ENCODE peak calls at places on chromosomes 5 and 9, in six cellular contexts. C is heart left ventricle, Z is esophagus squamous epithelium, T is thyroid gland, N is right lobe of liver, G is ovary. Q is an unnamed sample.

GRCh38 chr9:550267-550790 is 291.2 kb upstream of the DMRT1 start:
- DNase-seq in T (no peak), G (no peak), Z (no peak), C (no peak), N (no peak), Q (no peak)

GRCh38 chr5:117077142-117077541 is 502.5 kb upstream of the SEMA6A start:
- DNase-seq in Z (no peak), C (no peak), G (no peak), T (no peak), N (no peak), Q (no peak)

GRCh38 chr9:19925674-19926503 is 137.1 kb upstream of the SLC24A2 start:
- DNase-seq in Z (peak; percentile 8), C (peak; percentile 69), T (peak; percentile 65), N (peak; percentile 66), G (peak; percentile 68), Q (peak; percentile 64)

GRCh38 chr9:37466037-37466709 is 923 bp upstream of the ZBTB5 start:
- DNase-seq in T (peak; percentile 23), N (peak; percentile 73), G (peak; percentile 87), C (peak; percentile 80), Z (peak; percentile 14), Q (peak; percentile 65)

GRCh38 chr5:407801-408268 is 35.1 kb upstream of the EXOC3 start:
- DNase-seq in Z (no peak), T (no peak), C (peak; percentile 14), N (no peak), G (no peak), Q (no peak)

GRCh38 chr5:72477176-72477575 is 30.0 kb downstream of the ZNF366 start:
- DNase-seq in Z (no peak), N (no peak), C (no peak), T (no peak), G (no peak), Q (no peak)

GRCh38 chr5:159629158-159629557 is 287.1 kb upstream of the ADRA1B start:
- DNase-seq in C (no peak), T (no peak), Z (no peak), N (no peak), G (no peak), Q (no peak)

GRCh38 chr5:178450121-178450631 is 140.0 kb downstream of the COL23A1 start:
- DNase-seq in G (no peak), N (no peak), Z (no peak), C (no peak), T (no peak), Q (no peak)

GRCh38 chr5:6193315-6193714 is 185.0 kb downstream of the MED10 start:
- DNase-seq in C (no peak), T (no peak), N (no peak), G (no peak), Z (no peak), Q (no peak)

GRCh38 chr9:133106511-133107244 is 14.4 kb downstream of the RALGDS start:
- DNase-seq in Z (no peak), G (peak; percentile 28), T (no peak), N (no peak), C (peak; percentile 55), Q (no peak)

GRCh38 chr9:13127164-13127563 is 152.3 kb downstream of the MPDZ start:
- DNase-seq in N (no peak), G (no peak), T (no peak), C (no peak), Z (no peak), Q (no peak)

GRCh38 chr9:13128266-13128825 is 151.1 kb downstream of the MPDZ start:
- DNase-seq in C (no peak), N (no peak), Z (no peak), T (no peak), G (no peak), Q (no peak)

GRCh38 chr9:13131396-13131795 is 148.1 kb downstream of the MPDZ start:
- DNase-seq in G (no peak), T (no peak), C (no peak), Z (no peak), N (no peak), Q (no peak)

GRCh38 chr9:13131991-13132390 is 147.5 kb downstream of the MPDZ start:
- DNase-seq in N (no peak), T (no peak), G (no peak), Z (no peak), C (no peak), Q (no peak)
- TF ChIP-seq POLR2A in N (no peak), T (no peak), G (no peak), Z (no peak), C (no peak), Q (no peak)

DNA sequence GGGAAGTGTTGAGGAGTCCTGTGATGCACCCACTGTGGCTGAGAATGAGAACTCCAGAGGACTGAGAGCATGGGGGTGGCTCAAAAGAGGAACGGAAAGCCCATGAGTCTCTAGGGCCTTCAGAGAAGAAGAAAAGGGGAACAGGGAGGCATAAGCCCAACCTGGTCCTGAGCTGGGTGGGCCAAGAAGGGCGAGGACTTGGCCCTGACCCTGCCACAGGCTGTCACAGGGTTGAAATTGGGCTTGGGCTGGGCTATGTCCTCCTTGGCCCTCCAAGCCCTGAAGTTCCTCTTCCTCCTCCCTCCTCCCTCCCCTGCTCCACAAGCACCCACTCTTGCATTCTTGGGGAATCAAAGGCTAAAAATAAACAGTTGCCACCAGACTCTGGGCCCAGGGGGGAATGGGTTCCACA is 49.3 kb upstream of the PPARGC1B start:
- DNase-seq in Z (no peak), C (peak; percentile 74), N (peak; percentile 51), G (no peak), T (no peak), Q (peak; percentile 67)
- H3K27me3 ChIP-seq in Z (no peaks in the 10 kb centered on the region), C (no peaks in the 10 kb centered on the region), N (no peaks in the 10 kb centered on the region), G (no peaks in the 10 kb centered on the region), T (no peaks in the 10 kb centered on the region), Q (no peaks in the 10 kb centered on the region)

GRCh38 chr5:88860501-88860900 is 22.5 kb downstream of the MEF2C start:
- DNase-seq in Z (no peak), G (no peak), T (no peak), N (no peak), C (no peak), Q (no peak)
- TF ChIP-seq POLR2A in Z (no peak), G (no peak), T (no peak), N (no peak), C (no peak), Q (no peak)

GRCh38 chr9:111258209-111258877 is 71.7 kb downstream of the OR2K2 start:
- DNase-seq in N (no peak), T (no peak), Z (no peak), G (no peak), C (no peak), Q (no peak)
- H3K27me3 ChIP-seq in N (no peaks in the 10 kb centered on the region), T (no peaks in the 10 kb centered on the region), Z (no peaks in the 10 kb centered on the region), G (no peaks in the 10 kb centered on the region), C (no peaks in the 10 kb centered on the region), Q (no peaks in the 10 kb centered on the region)

GRCh38 chr9:120659209-120659608 is 55.1 kb downstream of the MEGF9 start:
- DNase-seq in Z (no peak), N (no peak), C (no peak), T (no peak), G (no peak), Q (no peak)

GRCh38 chr9:120663950-120664349 is 50.3 kb downstream of the MEGF9 start:
- DNase-seq in T (no peak), C (no peak), N (no peak), G (no peak), Z (no peak), Q (no peak)

GRCh38 chr9:120659617-120660169 is 54.6 kb downstream of the MEGF9 start:
- DNase-seq in G (no peak), N (no peak), Z (no peak), T (no peak), C (no peak), Q (no peak)

GRCh38 chr9:120663380-120663779 is 50.9 kb downstream of the MEGF9 start:
- DNase-seq in G (no peak), N (no peak), Z (no peak), C (no peak), T (no peak), Q (no peak)

GRCh38 chr9:120662513-120662912 is 51.8 kb downstream of the MEGF9 start:
- DNase-seq in G (no peak), T (no peak), C (no peak), Z (no peak), N (no peak), Q (no peak)
- TF ChIP-seq POLR2A in G (no peak), T (no peak), C (no peak), Z (no peak), N (no peak), Q (no peak)

DNA sequence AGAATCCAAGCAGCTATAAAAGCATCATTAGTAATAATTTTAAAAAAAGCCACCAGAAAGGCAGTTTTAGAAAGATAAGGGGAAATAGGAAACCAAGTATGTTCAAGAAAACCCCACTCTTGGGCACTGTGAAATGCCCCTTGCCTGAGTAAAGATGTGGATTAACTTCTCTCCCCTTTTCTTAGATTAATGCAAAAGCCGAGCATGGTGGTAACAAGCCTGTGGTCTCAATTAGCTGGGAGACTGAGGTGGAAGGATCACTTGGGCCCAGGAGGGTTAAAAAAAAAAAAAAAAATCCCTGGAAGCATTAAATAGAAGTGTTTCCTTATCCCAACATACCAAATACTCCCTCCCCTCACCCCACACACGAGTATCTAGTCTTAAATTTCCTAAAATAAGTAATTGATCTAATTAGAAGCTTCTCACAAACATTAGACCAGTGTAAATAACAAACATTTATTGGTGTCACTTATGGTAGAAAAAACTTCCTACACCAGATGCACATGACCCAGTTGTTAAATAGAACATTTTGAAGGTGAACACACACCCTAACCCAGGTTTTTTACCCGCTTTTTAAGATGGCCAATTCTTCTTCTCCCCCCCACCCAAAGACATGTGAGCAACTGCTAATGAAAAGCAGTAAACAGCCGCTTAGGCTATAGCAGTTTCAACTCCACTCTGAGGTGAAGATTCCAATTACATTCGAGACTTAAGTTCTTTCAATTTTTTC is 5.2 kb downstream of the HSPA5 start:
- DNase-seq in T (no peak), C (no peak), Z (no peak), N (no peak), G (no peak), Q (no peak)
- H3K27me3 ChIP-seq in T (no peaks in the 10 kb centered on the region), C (no peaks in the 10 kb centered on the region), Z (no peaks in the 10 kb centered on the region), N (no peaks in the 10 kb centered on the region), G (no peaks in the 10 kb centered on the region), Q (no peaks in the 10 kb centered on the region)

GRCh38 chr5:146490089-146490843 is 25.7 kb downstream of the GPR151 start:
- DNase-seq in Z (no peak), T (no peak), N (no peak), C (no peak), G (no peak), Q (no peak)
- TF ChIP-seq POLR2A in Z (no peak), T (no peak), N (no peak), C (no peak), G (no peak), Q (no peak)

Q was measured in Peyer's patch.